ENCODE peak calls at places on chromosome 12, in six cellular contexts. One of them, this sample, is unnamed.

GRCh38 chr12:66066071-66066928 is 64.2 kb downstream of the LLPH start:
- ATAC-seq in left lobe of liver: no peak
- ATAC-seq in activated T-cell treated with anti-CD3 and anti-CD28 coated beads, Interleukin-2, amount 50 U/mL, for 4 hours: peak
- ATAC-seq in psoas muscle: no peak
- ATAC-seq in foreskin keratinocyte: no peak
- ATAC-seq in A549: no peak
- ATAC-seq in this sample: no peak

GRCh38 chr12:24553259-24553658 is 395.6 kb downstream of the BCAT1 start:
- ATAC-seq in left lobe of liver: no peak
- ATAC-seq in activated T-cell treated with anti-CD3 and anti-CD28 coated beads, Interleukin-2, amount 50 U/mL, for 4 hours: no peak
- ATAC-seq in psoas muscle: no peak
- ATAC-seq in foreskin keratinocyte: no peak
- ATAC-seq in A549: no peak
- ATAC-seq in this sample: no peak

GRCh38 chr12:26102954-26103353 is 21.9 kb downstream of the BHLHE41 start:
- ATAC-seq in left lobe of liver: no peak
- ATAC-seq in activated T-cell treated with anti-CD3 and anti-CD28 coated beads, Interleukin-2, amount 50 U/mL, for 4 hours: no peak
- ATAC-seq in psoas muscle: peak
- ATAC-seq in foreskin keratinocyte: no peak
- ATAC-seq in A549: no peak
- ATAC-seq in this sample: no peak

GRCh38 chr12:72057330-72057911 is 118.8 kb downstream of the TPH2 start:
- ATAC-seq in left lobe of liver: no peak
- ATAC-seq in activated T-cell treated with anti-CD3 and anti-CD28 coated beads, Interleukin-2, amount 50 U/mL, for 4 hours: no peak
- ATAC-seq in psoas muscle: no peak
- ATAC-seq in foreskin keratinocyte: peak
- ATAC-seq in A549: no peak
- ATAC-seq in this sample: no peak

GRCh38 chr12:38417101-38417500 is 100.5 kb downstream of the ALG10B start:
- ATAC-seq in left lobe of liver: no peak
- ATAC-seq in activated T-cell treated with anti-CD3 and anti-CD28 coated beads, Interleukin-2, amount 50 U/mL, for 4 hours: no peak
- ATAC-seq in psoas muscle: no peak
- ATAC-seq in foreskin keratinocyte: no peak
- ATAC-seq in A549: no peak
- ATAC-seq in this sample: no peak

GRCh38 chr12:13964666-13965065 is 16.7 kb downstream of the GRIN2B start:
- ATAC-seq in left lobe of liver: no peak
- ATAC-seq in activated T-cell treated with anti-CD3 and anti-CD28 coated beads, Interleukin-2, amount 50 U/mL, for 4 hours: no peak
- ATAC-seq in psoas muscle: no peak
- ATAC-seq in foreskin keratinocyte: no peak
- ATAC-seq in A549: no peak
- ATAC-seq in this sample: no peak

GRCh38 chr12:92400006-92400405 is 254.4 kb upstream of the BTG1 start:
- ATAC-seq in left lobe of liver: no peak
- ATAC-seq in activated T-cell treated with anti-CD3 and anti-CD28 coated beads, Interleukin-2, amount 50 U/mL, for 4 hours: peak
- ATAC-seq in psoas muscle: no peak
- ATAC-seq in foreskin keratinocyte: no peak
- ATAC-seq in A549: no peak
- ATAC-seq in this sample: no peak

GRCh38 chr12:69342407-69342806 is 5.8 kb upstream of the LYZ start:
- ATAC-seq in left lobe of liver: no peak
- ATAC-seq in activated T-cell treated with anti-CD3 and anti-CD28 coated beads, Interleukin-2, amount 50 U/mL, for 4 hours: no peak
- ATAC-seq in psoas muscle: no peak
- ATAC-seq in foreskin keratinocyte: no peak
- ATAC-seq in A549: no peak
- ATAC-seq in this sample: no peak

GRCh38 chr12:6314776-6315175 is 4.3 kb downstream of the PLEKHG6 start:
- ATAC-seq in left lobe of liver: no peak
- ATAC-seq in activated T-cell treated with anti-CD3 and anti-CD28 coated beads, Interleukin-2, amount 50 U/mL, for 4 hours: no peak
- ATAC-seq in psoas muscle: no peak
- ATAC-seq in foreskin keratinocyte: no peak
- ATAC-seq in A549: no peak
- ATAC-seq in this sample: no peak

This sample was measured in gastroesophageal sphincter.